ENCODE peak calls at places on chromosomes 1 and 21, in eight cellular contexts. X is cardiac muscle cell, E is A549, C is heart right ventricle, O is ascending aorta, T is neuronal stem cell, P is stomach, Z is tibial nerve. I is an unnamed sample.

GRCh38 chr1:100607628-100608240 is 69.8 kb downstream of the GPR88 start:
- DNase-seq in X (no peak), E (no peak), C (no peak), O (no peak), T (no peak), P (no peak), Z (no peak), I (no peak)

GRCh38 chr1:20552728-20553571 is 577 bp downstream of the FAM43B start:
- DNase-seq in X (peak), E (peak), C (no peak), O (no peak), T (peak), P (no peak), Z (no peak), I (no peak)

GRCh38 chr21:36156815-36157670 is at the start of gene DOP1B:
- DNase-seq in X (no peak), E (peak), C (no peak), O (no peak), T (peak), P (no peak), Z (no peak), I (no peak)

GRCh38 chr1:41315867-41316266 is 45.4 kb upstream of the FOXO6 start:
- DNase-seq in X (no peak), E (no peak), C (no peak), O (no peak), T (no peak), P (no peak), Z (no peak), I (no peak)

GRCh38 chr1:33563702-33564101 is 91.3 kb downstream of the ZSCAN20 start:
- DNase-seq in X (no peak), E (no peak), C (no peak), O (no peak), T (no peak), P (no peak), Z (no peak), I (no peak)

GRCh38 chr21:17679002-17679600 is 66.4 kb upstream of the BTG3 start:
- DNase-seq in X (peak), E (peak), C (no peak), O (no peak), T (peak), P (no peak), Z (peak), I (no peak)

GRCh38 chr21:23452384-23453083 is 2154.7 kb downstream of the MRPL39 start:
- DNase-seq in X (no peak), E (no peak), C (no peak), O (no peak), T (peak), P (no peak), Z (no peak), I (no peak)

GRCh38 chr1:63487336-63488065 is 35.5 kb downstream of the ITGB3BP start:
- DNase-seq in X (peak), E (no peak), C (peak), O (no peak), T (no peak), P (no peak), Z (no peak), I (no peak)

GRCh38 chr1:168234846-168235547 is 9.2 kb downstream of the SFT2D2 start:
- DNase-seq in X (peak), E (peak), C (no peak), O (no peak), T (no peak), P (no peak), Z (no peak), I (no peak)

GRCh38 chr21:42063578-42064521 is 7.3 kb upstream of the UMODL1 start:
- DNase-seq in X (no peak), E (no peak), C (no peak), O (no peak), T (no peak), P (peak), Z (no peak), I (no peak)

GRCh38 chr1:43171312-43171875 is 696 bp downstream of the EBNA1BP2 start:
- DNase-seq in X (peak), E (no peak), C (no peak), O (no peak), T (no peak), P (no peak), Z (no peak), I (no peak)

GRCh38 chr1:960371-961131 is at the start of gene KLHL17:
- DNase-seq in X (peak), E (no peak), C (peak), O (no peak), T (no peak), P (peak), Z (peak), I (no peak)

GRCh38 chr1:168405931-168406330 is 125.3 kb downstream of the TBX19 start:
- DNase-seq in X (no peak), E (no peak), C (no peak), O (no peak), T (no peak), P (peak), Z (no peak), I (no peak)

GRCh38 chr1:39507230-39507928 is 15.9 kb downstream of the BMP8A start:
- DNase-seq in X (peak), E (no peak), C (no peak), O (no peak), T (no peak), P (no peak), Z (no peak), I (no peak)

GRCh38 chr1:210260087-210260486 is 27.5 kb downstream of the SERTAD4 start:
- DNase-seq in X (no peak), E (no peak), C (no peak), O (no peak), T (no peak), P (no peak), Z (no peak), I (no peak)

GRCh38 chr1:33971018-33971710 is 107.3 kb downstream of the HMGB4 start:
- DNase-seq in X (peak), E (no peak), C (no peak), O (no peak), T (no peak), P (no peak), Z (no peak), I (no peak)

GRCh38 chr1:236059011-236059410 is 5.9 kb downstream of the NID1 start:
- DNase-seq in X (no peak), E (no peak), C (no peak), O (no peak), T (no peak), P (no peak), Z (no peak), I (no peak)

GRCh38 chr1:205076245-205076761 is 8.0 kb downstream of the TMEM81 start:
- DNase-seq in X (no peak), E (no peak), C (no peak), O (no peak), T (no peak), P (no peak), Z (no peak), I (no peak)

GRCh38 chr1:203888807-203889251 is 27.4 kb downstream of the SNRPE start:
- DNase-seq in X (peak), E (peak), C (no peak), O (no peak), T (no peak), P (no peak), Z (no peak), I (no peak)

GRCh38 chr21:42200906-42201614 is 17.9 kb upstream of the ABCG1 start:
- DNase-seq in X (no peak), E (no peak), C (no peak), O (no peak), T (no peak), P (no peak), Z (no peak), I (no peak)

GRCh38 chr1:18091660-18092446 is 15.7 kb upstream of the IGSF21 start:
- DNase-seq in X (peak), E (no peak), C (no peak), O (no peak), T (no peak), P (no peak), Z (peak), I (no peak)

GRCh38 chr1:29279406-29279805 is 43.1 kb downstream of the PTPRU start:
- DNase-seq in X (no peak), E (no peak), C (no peak), O (no peak), T (no peak), P (no peak), Z (no peak), I (no peak)

GRCh38 chr21:28272272-28272992 is 720.2 kb downstream of the LTN1 start:
- DNase-seq in X (peak), E (no peak), C (no peak), O (no peak), T (no peak), P (no peak), Z (no peak), I (no peak)

GRCh38 chr1:45569962-45570581 is 13.8 kb upstream of the NASP start:
- DNase-seq in X (peak), E (peak), C (peak), O (no peak), T (peak), P (peak), Z (peak), I (peak)

GRCh38 chr1:33267468-33268205 is 11.3 kb downstream of the ZNF362 start:
- DNase-seq in X (no peak), E (no peak), C (no peak), O (no peak), T (no peak), P (no peak), Z (no peak), I (no peak)

GRCh38 chr1:50326026-50326425 is 97.2 kb downstream of the DMRTA2 start:
- DNase-seq in X (no peak), E (no peak), C (no peak), O (no peak), T (no peak), P (no peak), Z (no peak), I (no peak)

GRCh38 chr1:229048221-229048620 is 222.7 kb upstream of the RAB4A start:
- DNase-seq in X (peak), E (no peak), C (no peak), O (no peak), T (no peak), P (no peak), Z (no peak), I (no peak)

GRCh38 chr1:55381491-55381890 is 166.3 kb upstream of the USP24 start:
- DNase-seq in X (no peak), E (no peak), C (no peak), O (no peak), T (no peak), P (no peak), Z (no peak), I (no peak)

GRCh38 chr1:228904222-228904621 is 168.9 kb downstream of the RHOU start:
- DNase-seq in X (no peak), E (no peak), C (no peak), O (no peak), T (no peak), P (no peak), Z (no peak), I (peak)

GRCh38 chr1:244603498-244603897 is 49.4 kb upstream of the DESI2 start:
- DNase-seq in X (peak), E (no peak), C (no peak), O (no peak), T (peak), P (no peak), Z (no peak), I (no peak)

DNA sequence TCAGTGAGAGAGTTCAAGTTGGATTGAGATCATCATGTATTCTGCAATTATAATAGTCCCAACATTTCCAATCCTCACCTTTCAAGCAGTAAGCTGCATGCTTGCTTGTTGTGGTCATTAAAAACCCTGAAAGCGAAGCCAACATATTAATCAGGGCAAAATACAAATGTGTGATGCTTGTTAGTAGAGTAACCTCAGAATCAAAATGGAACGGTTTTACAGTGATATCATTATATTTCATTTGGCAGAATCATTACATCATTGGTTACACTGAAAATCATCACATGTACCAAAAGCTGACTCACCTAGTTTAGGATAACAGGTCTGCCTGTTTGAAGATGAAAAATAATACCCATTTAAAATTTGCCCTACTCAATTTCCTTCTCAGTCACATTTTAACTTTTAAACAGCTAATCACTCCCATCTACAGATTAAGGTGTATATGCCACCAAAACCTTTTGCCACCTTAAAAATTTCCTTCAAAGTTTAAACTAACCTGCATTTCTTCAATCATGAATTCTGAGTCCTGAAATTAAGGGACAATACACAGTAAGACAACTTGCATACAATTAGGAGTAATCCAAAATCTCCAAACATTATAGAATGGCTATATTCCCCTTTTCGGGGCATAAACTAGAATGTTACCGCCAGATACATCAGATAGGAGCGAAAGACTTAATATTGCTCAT is 3.5 kb downstream of the GAS5 start:
- DNase-seq in X (peak), E (no peak), C (no peak), O (no peak), T (no peak), P (no peak), Z (no peak), I (no peak)
- H3K4me3 ChIP-seq in X (no peak), E (peak), C (no peak), O (no peak), T (no peak), P (no peak), Z (no peak), I (no peak)

GRCh38 chr21:31161157-31161556 is 122.9 kb upstream of the KRTAP19-8 start:
- DNase-seq in X (peak), E (no peak), C (no peak), O (no peak), T (no peak), P (no peak), Z (no peak), I (no peak)

GRCh38 chr21:31159808-31160207 is 121.5 kb upstream of the KRTAP19-8 start:
- DNase-seq in X (no peak), E (no peak), C (no peak), O (no peak), T (no peak), P (no peak), Z (no peak), I (no peak)

GRCh38 chr21:31164713-31165694 is 126.7 kb upstream of the KRTAP19-8 start:
- DNase-seq in X (no peak), E (no peak), C (no peak), O (no peak), T (no peak), P (no peak), Z (no peak), I (no peak)

GRCh38 chr21:31162079-31162699 is 123.9 kb upstream of the KRTAP19-8 start:
- DNase-seq in X (no peak), E (no peak), C (no peak), O (no peak), T (no peak), P (no peak), Z (no peak), I (no peak)

DNA sequence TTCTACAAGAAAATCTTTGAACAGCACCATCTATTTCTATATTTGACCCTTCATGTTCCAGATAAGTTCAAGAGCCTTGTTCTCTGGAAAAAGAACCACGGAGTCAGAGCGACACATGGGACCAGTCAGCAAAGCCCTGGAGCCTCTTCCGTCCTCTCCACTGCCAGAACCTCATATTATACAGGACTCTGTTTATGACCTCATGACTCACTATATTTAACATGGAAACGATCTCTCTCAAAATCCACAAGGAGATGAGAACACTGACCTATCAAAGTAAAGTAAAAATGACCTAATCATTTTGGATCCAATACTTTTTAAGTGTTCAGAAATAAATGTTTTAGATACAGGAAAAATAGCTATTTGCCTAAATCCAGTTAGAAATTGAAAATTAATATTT is 124.6 kb upstream of the KRTAP19-8 start:
- DNase-seq in X (peak), E (no peak), C (no peak), O (no peak), T (no peak), P (no peak), Z (no peak), I (no peak)
- H3K4me3 ChIP-seq in X (no peak), E (no peak), C (no peak), O (no peak), T (no peak), P (no peak), Z (no peak), I (no peak)

GRCh38 chr1:48021792-48022191 is 24.6 kb upstream of the TRABD2B start:
- DNase-seq in X (no peak), E (no peak), C (no peak), O (no peak), T (no peak), P (no peak), Z (no peak), I (no peak)
- H3K4me3 ChIP-seq in X (no peak), E (no peak), C (no peak), O (no peak), T (no peak), P (no peak), Z (no peak), I (no peak)

GRCh38 chr1:243250102-243250501 is 5.0 kb downstream of the CEP170 start:
- DNase-seq in X (no peak), E (no peak), C (no peak), O (no peak), T (no peak), P (no peak), Z (no peak), I (no peak)

GRCh38 chr1:243246916-243247315 is 8.2 kb downstream of the CEP170 start:
- DNase-seq in X (peak), E (no peak), C (no peak), O (no peak), T (no peak), P (no peak), Z (no peak), I (no peak)

GRCh38 chr1:243249214-243249613 is 5.9 kb downstream of the CEP170 start:
- DNase-seq in X (no peak), E (no peak), C (no peak), O (no peak), T (no peak), P (no peak), Z (no peak), I (no peak)

GRCh38 chr1:243247901-243248300 is 7.2 kb downstream of the CEP170 start:
- DNase-seq in X (no peak), E (no peak), C (no peak), O (no peak), T (no peak), P (no peak), Z (no peak), I (no peak)

GRCh38 chr1:243244420-243244819 is 10.7 kb downstream of the CEP170 start:
- DNase-seq in X (no peak), E (no peak), C (no peak), O (no peak), T (no peak), P (no peak), Z (no peak), I (no peak)
- H3K4me3 ChIP-seq in X (no peak), E (no peak), C (no peak), O (no peak), T (no peak), P (no peak), Z (no peak), I (no peak)

DNA sequence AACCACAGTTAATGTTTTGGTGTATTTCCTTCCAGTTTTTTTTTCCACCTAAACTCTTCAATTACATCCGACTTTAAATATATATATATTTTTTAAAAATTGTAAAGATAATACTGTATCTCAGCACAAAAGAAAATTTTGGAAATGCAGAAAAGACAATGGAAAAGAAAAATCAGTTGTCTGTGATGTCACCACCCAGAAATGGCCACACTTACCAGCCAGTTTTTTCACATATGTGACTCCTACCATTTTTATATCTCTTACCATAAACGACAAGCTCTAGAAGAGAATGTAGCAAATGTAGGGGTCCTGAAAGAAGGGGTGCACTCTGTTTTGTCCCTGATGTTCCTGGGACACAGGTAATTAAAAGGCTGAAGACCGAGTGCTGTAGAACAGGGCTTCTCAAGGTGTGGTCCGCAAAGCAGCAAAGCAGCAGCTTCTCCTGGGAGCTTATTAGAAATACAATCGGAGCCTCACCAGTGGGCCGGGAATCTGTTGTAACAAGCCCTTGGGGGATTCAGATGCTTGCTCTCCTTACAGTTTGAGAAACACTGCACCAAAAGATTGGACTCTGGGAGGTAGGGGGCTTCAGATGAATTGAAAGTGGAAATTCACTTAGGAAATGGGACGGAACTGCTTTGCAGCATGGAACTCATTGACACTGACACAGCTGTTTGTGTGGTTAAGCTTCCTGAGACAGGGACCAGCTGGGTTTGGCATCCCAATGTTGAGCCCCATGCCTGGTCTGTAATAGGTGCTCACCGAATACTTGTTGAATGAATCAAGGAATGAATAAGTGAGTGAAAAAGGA is 44.1 kb downstream of the ALPL start:
- DNase-seq in X (peak), E (no peak), C (no peak), O (no peak), T (no peak), P (no peak), Z (no peak), I (no peak)
- H3K4me3 ChIP-seq in X (no peak), E (no peak), C (no peak), O (no peak), T (no peak), P (no peak), Z (no peak), I (no peak)

GRCh38 chr1:161227196-161227871 is 1.5 kb downstream of the TOMM40L start:
- DNase-seq in X (peak), E (peak), C (peak), O (no peak), T (peak), P (peak), Z (peak), I (peak)
- H3K4me3 ChIP-seq in X (no peak), E (no peak), C (peak), O (peak), T (no peak), P (peak), Z (no peak), I (peak)

GRCh38 chr1:161993576-161993975 is 30.1 kb downstream of the OLFML2B start:
- DNase-seq in X (no peak), E (no peak), C (no peak), O (no peak), T (no peak), P (no peak), Z (no peak), I (no peak)

GRCh38 chr1:161998811-161999210 is 24.9 kb downstream of the OLFML2B start:
- DNase-seq in X (no peak), E (no peak), C (no peak), O (no peak), T (no peak), P (no peak), Z (no peak), I (no peak)

GRCh38 chr1:161989801-161990200 is 33.9 kb downstream of the OLFML2B start:
- DNase-seq in X (no peak), E (no peak), C (no peak), O (no peak), T (no peak), P (no peak), Z (no peak), I (no peak)

GRCh38 chr1:161989108-161989507 is 34.6 kb downstream of the OLFML2B start:
- DNase-seq in X (no peak), E (no peak), C (no peak), O (no peak), T (no peak), P (no peak), Z (no peak), I (no peak)

GRCh38 chr1:161994153-161994814 is 29.4 kb downstream of the OLFML2B start:
- DNase-seq in X (peak), E (no peak), C (no peak), O (no peak), T (no peak), P (no peak), Z (no peak), I (no peak)
- H3K4me3 ChIP-seq in X (no peak), E (no peak), C (no peak), O (no peak), T (no peak), P (no peak), Z (peak), I (peak)

I was measured in coronary artery.